ENCODE peak calls at places on chromosomes 3 and 15, in five cellular contexts. One of them, this sample, is unnamed.

GRCh38 chr3:2860626-2861025 is 249.5 kb downstream of the IL5RA start:
- DNase-seq in body of pancreas: no peak
- DNase-seq in IMR-90: no peak
- DNase-seq in uterus: no peak
- DNase-seq in heart left ventricle: no peak
- DNase-seq in this sample: no peak

GRCh38 chr3:99686955-99687612 is 48.7 kb downstream of the COL8A1 start:
- DNase-seq in body of pancreas: peak; percentile 49
- DNase-seq in IMR-90: peak; percentile 74
- DNase-seq in uterus: peak; percentile 55
- DNase-seq in heart left ventricle: peak; percentile 48
- DNase-seq in this sample: no peak

GRCh38 chr3:4880850-4881249 is 98.4 kb upstream of the BHLHE40 start:
- DNase-seq in body of pancreas: no peak
- DNase-seq in IMR-90: no peak
- DNase-seq in uterus: no peak
- DNase-seq in heart left ventricle: no peak
- DNase-seq in this sample: no peak

GRCh38 chr3:56916697-56917336 is 115.1 kb upstream of the ARHGEF3 start:
- DNase-seq in body of pancreas: no peak
- DNase-seq in IMR-90: no peak
- DNase-seq in uterus: no peak
- DNase-seq in heart left ventricle: no peak
- DNase-seq in this sample: no peak

GRCh38 chr3:189588061-189588817 is 43.0 kb upstream of the TP63 start:
- DNase-seq in body of pancreas: no peak
- DNase-seq in IMR-90: peak; percentile 28
- DNase-seq in uterus: no peak
- DNase-seq in heart left ventricle: no peak
- DNase-seq in this sample: no peak

GRCh38 chr3:143150979-143151726 is 31.6 kb downstream of the CHST2 start:
- DNase-seq in body of pancreas: peak; percentile 17
- DNase-seq in IMR-90: no peak
- DNase-seq in uterus: peak; percentile 17
- DNase-seq in heart left ventricle: peak; percentile 66
- DNase-seq in this sample: no peak

GRCh38 chr3:53799338-53799865 is 46.8 kb downstream of the CHDH start:
- DNase-seq in body of pancreas: no peak
- DNase-seq in IMR-90: peak; percentile 9
- DNase-seq in uterus: no peak
- DNase-seq in heart left ventricle: no peak
- DNase-seq in this sample: no peak

GRCh38 chr3:170811515-170811914 is 58.5 kb downstream of the RPL22L1 start:
- DNase-seq in body of pancreas: no peak
- DNase-seq in IMR-90: peak; percentile 60
- DNase-seq in uterus: peak; percentile 49
- DNase-seq in heart left ventricle: no peak
- DNase-seq in this sample: no peak

GRCh38 chr3:10996345-10997050 is 4.0 kb downstream of the SLC6A1 start:
- DNase-seq in body of pancreas: no peak
- DNase-seq in IMR-90: no peak
- DNase-seq in uterus: no peak
- DNase-seq in heart left ventricle: no peak
- DNase-seq in this sample: no peak

GRCh38 chr3:190012314-190012782 is 108.3 kb downstream of the P3H2 start:
- DNase-seq in body of pancreas: no peak
- DNase-seq in IMR-90: peak; percentile 54
- DNase-seq in uterus: no peak
- DNase-seq in heart left ventricle: no peak
- DNase-seq in this sample: no peak

GRCh38 chr3:14598143-14598569 is 53.4 kb upstream of the CCDC174 start:
- DNase-seq in body of pancreas: no peak
- DNase-seq in IMR-90: peak; percentile 39
- DNase-seq in uterus: no peak
- DNase-seq in heart left ventricle: no peak
- DNase-seq in this sample: no peak

GRCh38 chr3:172213168-172213567 is 173.8 kb downstream of the FNDC3B start:
- DNase-seq in body of pancreas: no peak
- DNase-seq in IMR-90: peak; percentile 81
- DNase-seq in uterus: no peak
- DNase-seq in heart left ventricle: no peak
- DNase-seq in this sample: no peak

GRCh38 chr3:140715035-140715434 is 37.2 kb downstream of the TRIM42 start:
- DNase-seq in body of pancreas: no peak
- DNase-seq in IMR-90: no peak
- DNase-seq in uterus: no peak
- DNase-seq in heart left ventricle: no peak
- DNase-seq in this sample: no peak

GRCh38 chr3:148366743-148367410 is 330.8 kb upstream of the AGTR1 start:
- DNase-seq in body of pancreas: no peak
- DNase-seq in IMR-90: peak; percentile 9
- DNase-seq in uterus: no peak
- DNase-seq in heart left ventricle: no peak
- DNase-seq in this sample: no peak

GRCh38 chr3:43075904-43076661 is 29.8 kb downstream of the POMGNT2 start:
- DNase-seq in body of pancreas: no peak
- DNase-seq in IMR-90: no peak
- DNase-seq in uterus: no peak
- DNase-seq in heart left ventricle: no peak
- DNase-seq in this sample: no peak

GRCh38 chr3:11250902-11251806 is 21.0 kb upstream of the ATG7 start:
- DNase-seq in body of pancreas: no peak
- DNase-seq in IMR-90: peak; percentile 24
- DNase-seq in uterus: no peak
- DNase-seq in heart left ventricle: no peak
- DNase-seq in this sample: no peak

GRCh38 chr3:139780603-139781002 is 102.8 kb upstream of the NMNAT3 start:
- DNase-seq in body of pancreas: no peak
- DNase-seq in IMR-90: no peak
- DNase-seq in uterus: no peak
- DNase-seq in heart left ventricle: no peak
- DNase-seq in this sample: no peak

GRCh38 chr3:187880438-187880837 is 135.2 kb upstream of the BCL6 start:
- DNase-seq in body of pancreas: no peak
- DNase-seq in IMR-90: peak; percentile 30
- DNase-seq in uterus: no peak
- DNase-seq in heart left ventricle: no peak
- DNase-seq in this sample: no peak

GRCh38 chr15:81785679-81786078 is 260.1 kb downstream of the MEX3B start:
- DNase-seq in body of pancreas: no peak
- DNase-seq in IMR-90: no peak
- DNase-seq in uterus: no peak
- DNase-seq in heart left ventricle: no peak
- DNase-seq in this sample: no peak

GRCh38 chr15:33608714-33609113 is 297.9 kb downstream of the RYR3 start:
- DNase-seq in body of pancreas: no peak
- DNase-seq in IMR-90: no peak
- DNase-seq in uterus: no peak
- DNase-seq in heart left ventricle: no peak
- DNase-seq in this sample: no peak

GRCh38 chr3:45110185-45110833 is 35.9 kb downstream of the CDCP1 start:
- DNase-seq in body of pancreas: no peak
- DNase-seq in IMR-90: no peak
- DNase-seq in uterus: no peak
- DNase-seq in heart left ventricle: peak; percentile 20
- DNase-seq in this sample: no peak

GRCh38 chr3:106114220-106114619 is 245.4 kb upstream of the CBLB start:
- DNase-seq in body of pancreas: no peak
- DNase-seq in IMR-90: peak; percentile 21
- DNase-seq in uterus: no peak
- DNase-seq in heart left ventricle: no peak
- DNase-seq in this sample: no peak

GRCh38 chr3:56817646-56818045 is 15.9 kb upstream of the ARHGEF3 start:
- DNase-seq in body of pancreas: no peak
- DNase-seq in IMR-90: no peak
- DNase-seq in uterus: no peak
- DNase-seq in heart left ventricle: no peak
- DNase-seq in this sample: no peak

GRCh38 chr15:69469467-69470191 is 17.0 kb downstream of the RPLP1 start:
- DNase-seq in body of pancreas: no peak
- DNase-seq in IMR-90: peak; percentile 56
- DNase-seq in uterus: no peak
- DNase-seq in heart left ventricle: no peak
- DNase-seq in this sample: no peak

GRCh38 chr15:29309139-29309538 is 39.5 kb upstream of the NSMCE3 start:
- DNase-seq in body of pancreas: no peak
- DNase-seq in IMR-90: no peak
- DNase-seq in uterus: no peak
- DNase-seq in heart left ventricle: no peak
- DNase-seq in this sample: no peak

GRCh38 chr3:66133050-66133757 is 87.6 kb upstream of the SLC25A26 start:
- DNase-seq in body of pancreas: no peak
- DNase-seq in IMR-90: peak; percentile 91
- DNase-seq in uterus: no peak
- DNase-seq in heart left ventricle: no peak
- DNase-seq in this sample: no peak

GRCh38 chr3:188740030-188740429 is 431.7 kb upstream of the TPRG1 start:
- DNase-seq in body of pancreas: no peak
- DNase-seq in IMR-90: no peak
- DNase-seq in uterus: no peak
- DNase-seq in heart left ventricle: no peak
- DNase-seq in this sample: no peak

GRCh38 chr3:73188707-73189106 is 127.2 kb downstream of the EBLN2 start:
- DNase-seq in body of pancreas: no peak
- DNase-seq in IMR-90: no peak
- DNase-seq in uterus: no peak
- DNase-seq in heart left ventricle: no peak
- DNase-seq in this sample: no peak

GRCh38 chr3:189186093-189186492 is 14.3 kb downstream of the TPRG1 start:
- DNase-seq in body of pancreas: peak; percentile 38
- DNase-seq in IMR-90: peak; percentile 15
- DNase-seq in uterus: no peak
- DNase-seq in heart left ventricle: peak; percentile 29
- DNase-seq in this sample: no peak

GRCh38 chr3:157088506-157089454 is 71.2 kb downstream of the CCNL1 start:
- DNase-seq in body of pancreas: peak; percentile 98
- DNase-seq in IMR-90: peak; percentile 94
- DNase-seq in uterus: peak; percentile 96
- DNase-seq in heart left ventricle: peak; percentile 98
- DNase-seq in this sample: no peak

GRCh38 chr3:64647825-64648224 is 40.0 kb downstream of the ADAMTS9 start:
- DNase-seq in body of pancreas: no peak
- DNase-seq in IMR-90: no peak
- DNase-seq in uterus: no peak
- DNase-seq in heart left ventricle: no peak
- DNase-seq in this sample: no peak

GRCh38 chr3:107543666-107544065 is 20.9 kb downstream of the BBX start:
- DNase-seq in body of pancreas: no peak
- DNase-seq in IMR-90: no peak
- DNase-seq in uterus: no peak
- DNase-seq in heart left ventricle: no peak
- DNase-seq in this sample: no peak

DNA sequence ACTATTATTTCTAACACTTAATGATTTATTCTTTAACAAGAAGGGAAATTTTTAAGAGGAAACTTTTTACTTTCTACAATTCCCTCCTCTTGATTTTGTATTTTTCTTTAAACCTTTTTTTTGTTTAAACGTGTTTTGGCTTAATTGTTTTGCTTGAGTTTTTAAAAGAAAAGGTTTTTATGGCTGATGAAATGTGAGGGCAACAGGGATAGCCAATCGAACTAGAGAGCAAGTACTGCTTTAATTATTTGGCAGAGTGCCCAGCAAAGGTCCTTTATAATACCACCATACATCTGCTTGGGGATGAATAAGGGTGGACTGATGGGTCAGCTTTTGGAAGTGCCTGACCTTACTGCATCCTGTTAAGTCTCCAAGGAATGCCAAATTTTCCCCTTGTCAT is 19.6 kb upstream of the MTHFS start:
- DNase-seq in body of pancreas: no peak
- DNase-seq in IMR-90: no peak
- DNase-seq in uterus: no peak
- DNase-seq in heart left ventricle: no peak
- DNase-seq in this sample: no peak
- H3K9me3 ChIP-seq in body of pancreas: no peaks in the 10 kb centered on the region
- H3K9me3 ChIP-seq in IMR-90: peaks cover 45% of the 10 kb centered on the region
- H3K9me3 ChIP-seq in uterus: peaks cover 41% of the 10 kb centered on the region
- H3K9me3 ChIP-seq in heart left ventricle: peaks cover 85% of the 10 kb centered on the region
- H3K9me3 ChIP-seq in this sample: peaks cover 86% of the 10 kb centered on the region

GRCh38 chr3:71051893-71052687 is 531.4 kb downstream of the FOXP1 start:
- DNase-seq in body of pancreas: no peak
- DNase-seq in IMR-90: peak; percentile 40
- DNase-seq in uterus: no peak
- DNase-seq in heart left ventricle: no peak
- DNase-seq in this sample: no peak
- H3K4me1 ChIP-seq in body of pancreas: peaks cover 22% of the 10 kb centered on the region
- H3K4me1 ChIP-seq in IMR-90: peaks cover 42% of the 10 kb centered on the region
- H3K4me1 ChIP-seq in uterus: peaks cover 44% of the 10 kb centered on the region
- H3K4me1 ChIP-seq in heart left ventricle: peaks cover 100% of the 10 kb centered on the region
- H3K4me1 ChIP-seq in this sample: peaks cover 3% of the 10 kb centered on the region

GRCh38 chr15:63968122-63968524 is 78.2 kb downstream of the DAPK2 start:
- DNase-seq in body of pancreas: no peak
- DNase-seq in IMR-90: no peak
- DNase-seq in uterus: no peak
- DNase-seq in heart left ventricle: no peak
- DNase-seq in this sample: no peak

GRCh38 chr15:63970723-63971426 is 75.4 kb downstream of the DAPK2 start:
- DNase-seq in body of pancreas: no peak
- DNase-seq in IMR-90: no peak
- DNase-seq in uterus: no peak
- DNase-seq in heart left ventricle: no peak
- DNase-seq in this sample: no peak

GRCh38 chr15:63971427-63971805 is 74.9 kb downstream of the DAPK2 start:
- DNase-seq in body of pancreas: no peak
- DNase-seq in IMR-90: no peak
- DNase-seq in uterus: no peak
- DNase-seq in heart left ventricle: no peak
- DNase-seq in this sample: no peak

GRCh38 chr15:63968700-63969099 is 77.6 kb downstream of the DAPK2 start:
- DNase-seq in body of pancreas: no peak
- DNase-seq in IMR-90: no peak
- DNase-seq in uterus: no peak
- DNase-seq in heart left ventricle: no peak
- DNase-seq in this sample: no peak

GRCh38 chr15:63969652-63970421 is 76.4 kb downstream of the DAPK2 start:
- DNase-seq in body of pancreas: peak; percentile 95
- DNase-seq in IMR-90: no peak
- DNase-seq in uterus: no peak
- DNase-seq in heart left ventricle: peak; percentile 69
- DNase-seq in this sample: no peak
- TF ChIP-seq POLR2A in body of pancreas: peak; percentile 28
- TF ChIP-seq POLR2A in IMR-90: no peak
- TF ChIP-seq POLR2A in uterus: no peak
- TF ChIP-seq POLR2A in heart left ventricle: no peak
- TF ChIP-seq POLR2A in this sample: no peak

DNA sequence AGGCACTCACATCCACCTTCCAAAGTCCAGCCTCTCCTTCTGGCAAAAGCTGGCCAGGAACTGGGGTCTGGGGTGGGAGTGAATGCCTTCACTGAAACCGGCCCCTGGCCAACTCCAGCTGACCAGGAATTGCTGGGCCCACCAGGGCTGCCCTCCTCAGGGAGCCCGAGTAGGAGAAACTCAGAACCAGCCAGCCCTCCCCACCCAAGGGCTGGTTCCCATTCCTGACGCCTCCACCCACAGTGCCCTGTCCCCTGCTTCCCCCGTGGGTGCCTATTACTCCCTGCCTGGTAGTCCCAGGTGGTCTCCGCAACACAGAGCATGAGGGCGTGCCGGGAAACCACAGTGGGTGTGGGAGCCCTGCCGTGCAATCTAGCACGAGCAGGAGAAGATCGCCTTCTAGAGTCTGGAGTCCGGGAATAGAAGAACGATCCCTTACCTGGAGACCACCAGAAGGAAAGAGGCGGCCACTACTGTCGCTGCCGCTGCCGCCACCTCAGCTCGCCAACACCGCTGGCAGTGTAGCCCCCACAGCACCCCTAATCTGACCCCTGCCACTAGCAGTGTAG is 178.8 kb downstream of the POTEB3 start:
- DNase-seq in body of pancreas: no peak
- DNase-seq in IMR-90: no peak
- DNase-seq in uterus: no peak
- DNase-seq in heart left ventricle: peak; percentile 18
- DNase-seq in this sample: no peak
- H3K9me3 ChIP-seq in body of pancreas: no peaks in the 10 kb centered on the region
- H3K9me3 ChIP-seq in IMR-90: peaks cover 25% of the 10 kb centered on the region
- H3K9me3 ChIP-seq in uterus: no peaks in the 10 kb centered on the region
- H3K9me3 ChIP-seq in heart left ventricle: no peaks in the 10 kb centered on the region
- H3K9me3 ChIP-seq in this sample: peaks cover 15% of the 10 kb centered on the region